ENCODE peak calls at places on chromosomes 2 and 18, in seven cellular contexts. J, D, M, N, F, K and R are unnamed samples.

GRCh38 chr2:36482576-36483214 is 115.3 kb downstream of the FEZ2 start:
- DNase-seq in J (no peak), D (no peak), M (no peak), N (no peak), F (no peak), K (no peak), R (no peak)

GRCh38 chr2:71995067-71995665 is 152.5 kb downstream of the CYP26B1 start:
- DNase-seq in J (peak), D (peak), M (no peak), N (no peak), F (peak), K (no peak), R (no peak)

GRCh38 chr18:8835556-8835955 is 130.2 kb downstream of the MTCL1 start:
- DNase-seq in J (no peak), D (no peak), M (no peak), N (no peak), F (no peak), K (peak), R (peak)

GRCh38 chr2:102037681-102038080 is 45.9 kb downstream of the IL1R2 start:
- DNase-seq in J (no peak), D (no peak), M (peak), N (no peak), F (no peak), K (no peak), R (no peak)

GRCh38 chr2:26978061-26978596 is 7.7 kb downstream of the MAPRE3 start:
- DNase-seq in J (no peak), D (peak), M (peak), N (peak), F (no peak), K (no peak), R (no peak)

GRCh38 chr2:29719626-29720025 is 201.8 kb downstream of the ALK start:
- DNase-seq in J (no peak), D (no peak), M (no peak), N (no peak), F (no peak), K (no peak), R (no peak)

GRCh38 chr18:59109375-59109774 is 30.3 kb upstream of the SEC11C start:
- DNase-seq in J (no peak), D (peak), M (no peak), N (no peak), F (no peak), K (no peak), R (no peak)

GRCh38 chr2:151668737-151669136 is 65.5 kb downstream of the NEB start:
- DNase-seq in J (no peak), D (no peak), M (no peak), N (no peak), F (no peak), K (no peak), R (no peak)

GRCh38 chr2:128494640-128495321 is 176.1 kb upstream of the HS6ST1 start:
- DNase-seq in J (no peak), D (peak), M (peak), N (no peak), F (no peak), K (no peak), R (no peak)

GRCh38 chr2:64108842-64109241 is 35.4 kb downstream of the PELI1 start:
- DNase-seq in J (no peak), D (no peak), M (no peak), N (no peak), F (no peak), K (peak), R (no peak)
- H3K27ac ChIP-seq in J (no peak), D (no peak), M (no peak), N (no peak), F (no peak), K (peak), R (peak)

GRCh38 chr2:213149332-213149875 is 2.0 kb downstream of the IKZF2 start:
- DNase-seq in J (no peak), D (no peak), M (no peak), N (no peak), F (no peak), K (no peak), R (no peak)
- H3K4me3 ChIP-seq in J (no peak), D (peak), M (no peak), N (peak), F (no peak), K (peak), R (peak)

DNA sequence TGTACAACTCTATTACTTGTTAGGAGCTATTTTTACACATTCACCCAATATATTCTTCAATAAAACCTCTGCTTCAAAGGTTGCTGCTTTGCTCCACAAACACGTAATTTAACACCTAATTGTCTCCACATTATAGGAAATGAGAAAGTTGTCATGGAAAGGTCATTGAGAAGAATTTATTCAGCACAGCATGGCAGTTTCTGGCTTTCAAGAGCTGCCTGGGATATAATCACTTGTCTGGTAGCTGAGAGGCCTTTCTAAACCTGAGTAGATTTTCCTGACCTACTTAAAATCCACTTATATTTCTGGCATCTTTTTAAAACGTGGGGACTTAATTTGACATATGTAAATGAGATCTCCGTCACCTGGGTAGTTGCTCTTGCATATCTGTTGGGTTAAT is 216.1 kb downstream of the ZNF804A start:
- DNase-seq in J (no peak), D (no peak), M (no peak), N (no peak), F (no peak), K (no peak), R (no peak)
- TF ChIP-seq POLR2AphosphoS5 in J (no peak), D (no peak), M (no peak), N (no peak), F (no peak), K (no peak), R (no peak)

GRCh38 chr2:100273387-100273786 is 48.9 kb downstream of the LONRF2 start:
- DNase-seq in J (no peak), D (no peak), M (no peak), N (no peak), F (no peak), K (no peak), R (no peak)
- H3K27ac ChIP-seq in J (no peak), D (no peak), M (no peak), N (no peak), F (no peak), K (no peak), R (peak)

GRCh38 chr2:135424849-135425248 is 106.2 kb downstream of the ZRANB3 start:
- DNase-seq in J (peak), D (no peak), M (no peak), N (no peak), F (no peak), K (no peak), R (no peak)

DNA sequence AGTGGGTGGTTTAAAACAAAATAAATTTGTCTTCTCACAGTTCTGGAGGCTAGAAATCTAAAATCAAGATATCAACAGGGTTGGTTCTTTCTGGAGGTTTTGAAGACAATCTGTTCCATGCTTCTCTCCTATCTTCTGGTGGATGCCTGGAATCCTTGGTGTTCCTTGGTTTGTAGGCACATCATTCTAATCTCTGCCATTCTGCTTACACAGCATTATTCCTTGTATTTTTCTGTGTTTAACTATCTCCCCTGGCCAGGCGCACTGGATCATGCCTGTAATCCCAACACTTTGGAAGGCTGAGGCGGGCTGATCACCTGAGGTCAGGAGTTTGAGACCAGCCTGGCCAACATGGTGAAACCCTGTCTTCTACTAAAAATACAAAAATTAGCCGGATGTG is 108.1 kb downstream of the ZRANB3 start:
- DNase-seq in J (no peak), D (no peak), M (no peak), N (no peak), F (no peak), K (no peak), R (no peak)
- H3K4me3 ChIP-seq in J (no peak), D (no peak), M (no peak), N (no peak), F (no peak), K (no peak), R (no peak)

GRCh38 chr2:148817210-148817708 is 57.8 kb upstream of the KIF5C start:
- DNase-seq in J (no peak), D (peak), M (no peak), N (no peak), F (no peak), K (no peak), R (no peak)
- TF ChIP-seq POLR2AphosphoS5 in J (no peak), D (no peak), M (no peak), N (no peak), F (no peak), K (peak), R (no peak)